ENCODE peak calls at places on chromosome 18, in five cellular contexts. P is transverse colon, L is Peyer's patch, B is upper lobe of left lung, X is K562. S is an unnamed sample.

GRCh38 chr18:35042389-35043066 is 1.3 kb downstream of the MAPRE2 start:
- DNase-seq in L (no peak), P (no peak), X (no peak), B (no peak), S (no peak)

GRCh38 chr18:35158728-35159443 is 81.9 kb upstream of the ZNF397 start:
- DNase-seq in P (no peak), X (no peak), L (peak; percentile 60), B (no peak), S (no peak)

GRCh38 chr18:48158721-48159120 is 228.3 kb upstream of the SMAD2 start:
- DNase-seq in B (no peak), L (no peak), P (no peak), X (no peak), S (no peak)

GRCh38 chr18:46294325-46294724 is 190.1 kb downstream of the HAUS1 start:
- DNase-seq in X (no peak), P (no peak), L (no peak), B (no peak), S (no peak)

GRCh38 chr18:36402765-36403396 is 105.4 kb downstream of the FHOD3 start:
- DNase-seq in P (peak; percentile 21), L (no peak), B (no peak), X (peak; percentile 19), S (no peak)

GRCh38 chr18:22167471-22168151 is 1.8 kb upstream of the GATA6 start:
- DNase-seq in L (no peak), X (no peak), P (peak; percentile 60), B (peak; percentile 77), S (peak; percentile 9)

GRCh38 chr18:3332376-3332775 is 70.4 kb downstream of the MYL12B start:
- DNase-seq in P (no peak), X (no peak), L (no peak), B (no peak), S (no peak)

GRCh38 chr18:9852266-9853081 is 33.3 kb upstream of the TXNDC2 start:
- DNase-seq in P (no peak), B (no peak), X (no peak), L (no peak), S (no peak)

GRCh38 chr18:74331404-74331803 is 15.8 kb downstream of the C18orf63 start:
- DNase-seq in P (no peak), L (no peak), B (no peak), X (peak; percentile 32), S (no peak)

GRCh38 chr18:44579745-44580144 is 100.9 kb upstream of the SETBP1 start:
- DNase-seq in L (no peak), X (no peak), P (no peak), B (no peak), S (no peak)

GRCh38 chr18:35888329-35888728 is 84.2 kb upstream of the RMP24 start:
- DNase-seq in L (no peak), X (no peak), P (no peak), B (no peak), S (no peak)

GRCh38 chr18:66931010-66931409 is 327.1 kb upstream of the CDH19 start:
- DNase-seq in P (no peak), B (no peak), L (no peak), X (no peak), S (no peak)

GRCh38 chr18:59898609-59899297 is 1.0 kb upstream of the PMAIP1 start:
- DNase-seq in B (no peak), X (no peak), L (no peak), P (no peak), S (no peak)

GRCh38 chr18:13473751-13474150 is 252.6 kb downstream of the FAM210A start:
- DNase-seq in P (no peak), L (no peak), B (no peak), X (no peak), S (no peak)

GRCh38 chr18:43525149-43525548 is 247.9 kb upstream of the SYT4 start:
- DNase-seq in X (no peak), P (no peak), L (no peak), B (no peak), S (peak; percentile 7)

GRCh38 chr18:57004366-57005121 is 142.3 kb upstream of the BOD1L2 start:
- DNase-seq in L (no peak), P (no peak), X (no peak), B (no peak), S (no peak)

GRCh38 chr18:57433492-57434176 is 1.5 kb upstream of the ONECUT2 start:
- DNase-seq in P (no peak), X (peak; percentile 15), B (no peak), L (no peak), S (no peak)

GRCh38 chr18:10454800-10455550 is 540 bp downstream of the APCDD1 start:
- DNase-seq in L (no peak), X (no peak), P (no peak), B (peak; percentile 89), S (peak; percentile 65)

GRCh38 chr18:63314991-63315662 is 4.4 kb downstream of the BCL2 start:
- DNase-seq in L (no peak), P (no peak), B (no peak), X (no peak), S (no peak)

GRCh38 chr18:37539236-37539635 is 26.4 kb downstream of the CELF4 start:
- DNase-seq in P (no peak), B (no peak), L (no peak), X (no peak), S (no peak)

GRCh38 chr18:64203295-64203694 is 54.4 kb upstream of the LINC00305 start:
- DNase-seq in B (no peak), P (no peak), X (no peak), L (no peak), S (no peak)

GRCh38 chr18:45926691-45927090 is 40.4 kb downstream of the EPG5 start:
- DNase-seq in X (no peak), L (no peak), P (no peak), B (no peak), S (no peak)

GRCh38 chr18:47682876-47683275 is 247.6 kb downstream of the SMAD2 start:
- DNase-seq in B (no peak), L (no peak), P (no peak), X (no peak), S (no peak)

GRCh38 chr18:50982802-50983179 is 15.0 kb downstream of the ELAC1 start:
- DNase-seq in X (no peak), P (no peak), B (no peak), L (no peak), S (no peak)
- TF ChIP-seq CTCF in X (no peak), P (no peak), B (no peak), L (no peak), S (no peak)

GRCh38 chr18:61752973-61753372 is 139.8 kb downstream of the RNF152 start:
- DNase-seq in B (no peak), X (no peak), L (no peak), P (no peak), S (no peak)
- TF ChIP-seq POLR2A in B (no peak), X (no peak), L (no peak), P (no peak), S (no peak)

DNA sequence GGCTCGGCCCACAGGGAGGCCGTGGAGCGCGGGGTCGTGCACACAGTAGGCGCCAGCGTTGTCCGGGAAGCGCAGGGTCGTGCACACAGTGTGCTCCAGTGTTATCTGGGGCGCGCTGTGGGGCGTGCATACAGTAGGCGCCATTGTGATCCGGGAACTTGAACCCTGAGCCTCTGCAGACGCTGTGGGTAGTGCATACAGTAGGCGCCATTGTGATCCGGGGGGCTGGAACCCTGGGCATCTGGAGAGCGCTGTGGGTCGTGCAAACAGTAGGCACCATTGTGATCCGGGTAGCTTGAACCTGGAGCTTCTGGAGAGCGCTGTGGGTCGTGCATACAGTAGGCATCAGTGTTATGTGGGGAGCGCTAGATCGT is 796 bp downstream of the ZNF236 start:
- DNase-seq in P (peak; percentile 20), X (no peak), B (no peak), L (no peak), S (no peak)
- H3K4me1 ChIP-seq in P (peaks cover 4% of the 10 kb centered on the region), X (peaks cover 22% of the 10 kb centered on the region), B (peaks cover 36% of the 10 kb centered on the region), L (peaks cover 22% of the 10 kb centered on the region), S (peaks cover 11% of the 10 kb centered on the region)

DNA sequence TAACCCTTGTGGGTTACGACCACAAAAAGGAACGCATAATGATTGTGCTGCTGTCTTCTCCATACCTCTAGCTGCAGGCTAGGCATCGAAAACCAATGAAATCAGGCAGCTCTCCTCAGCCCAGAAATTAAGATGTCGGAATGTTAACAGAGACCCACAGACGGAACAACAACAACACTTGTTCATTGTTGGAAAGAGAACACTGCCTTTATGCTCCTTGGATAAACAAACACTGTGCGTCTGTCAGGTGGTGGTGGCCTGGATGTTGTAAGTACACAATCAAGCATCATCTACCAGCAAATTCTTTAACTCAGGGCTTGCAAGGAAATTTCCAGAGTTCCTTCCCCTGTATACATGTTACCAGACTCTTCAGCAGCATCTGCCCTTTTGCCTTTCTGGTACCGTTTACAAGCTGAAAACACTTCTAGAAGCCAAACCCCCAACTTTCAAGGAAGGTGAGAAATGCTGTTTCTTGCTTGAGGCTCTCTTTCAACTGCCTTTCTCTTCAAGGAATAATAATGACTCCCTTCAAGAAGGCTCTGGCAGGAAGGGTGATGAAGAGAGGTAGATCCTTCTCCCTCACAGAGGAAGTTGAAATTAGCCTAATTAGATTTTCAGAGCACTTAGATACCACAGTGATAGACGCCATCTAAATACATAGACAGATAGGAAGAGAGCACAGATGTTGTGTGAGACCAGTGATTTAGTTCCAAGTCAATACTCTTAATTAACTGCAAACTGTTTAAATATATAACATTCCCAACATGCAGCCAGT is 332.7 kb downstream of the ZNF521 start:
- DNase-seq in X (no peak), P (no peak), L (no peak), B (no peak), S (no peak)
- TF ChIP-seq CTCF in X (no peak), P (no peak), L (no peak), B (no peak), S (no peak)

GRCh38 chr18:12038082-12038660 is 55.5 kb upstream of the ANKRD62 start:
- DNase-seq in X (no peak), B (peak; percentile 85), P (peak; percentile 26), L (no peak), S (no peak)

GRCh38 chr18:12041561-12041960 is 52.1 kb upstream of the ANKRD62 start:
- DNase-seq in P (no peak), B (no peak), L (no peak), X (no peak), S (no peak)

GRCh38 chr18:12036201-12036751 is 55.0 kb downstream of the IMPA2 start:
- DNase-seq in B (no peak), X (no peak), P (no peak), L (no peak), S (no peak)

GRCh38 chr18:12035481-12035880 is 54.2 kb downstream of the IMPA2 start:
- DNase-seq in P (no peak), B (no peak), L (no peak), X (no peak), S (no peak)

DNA sequence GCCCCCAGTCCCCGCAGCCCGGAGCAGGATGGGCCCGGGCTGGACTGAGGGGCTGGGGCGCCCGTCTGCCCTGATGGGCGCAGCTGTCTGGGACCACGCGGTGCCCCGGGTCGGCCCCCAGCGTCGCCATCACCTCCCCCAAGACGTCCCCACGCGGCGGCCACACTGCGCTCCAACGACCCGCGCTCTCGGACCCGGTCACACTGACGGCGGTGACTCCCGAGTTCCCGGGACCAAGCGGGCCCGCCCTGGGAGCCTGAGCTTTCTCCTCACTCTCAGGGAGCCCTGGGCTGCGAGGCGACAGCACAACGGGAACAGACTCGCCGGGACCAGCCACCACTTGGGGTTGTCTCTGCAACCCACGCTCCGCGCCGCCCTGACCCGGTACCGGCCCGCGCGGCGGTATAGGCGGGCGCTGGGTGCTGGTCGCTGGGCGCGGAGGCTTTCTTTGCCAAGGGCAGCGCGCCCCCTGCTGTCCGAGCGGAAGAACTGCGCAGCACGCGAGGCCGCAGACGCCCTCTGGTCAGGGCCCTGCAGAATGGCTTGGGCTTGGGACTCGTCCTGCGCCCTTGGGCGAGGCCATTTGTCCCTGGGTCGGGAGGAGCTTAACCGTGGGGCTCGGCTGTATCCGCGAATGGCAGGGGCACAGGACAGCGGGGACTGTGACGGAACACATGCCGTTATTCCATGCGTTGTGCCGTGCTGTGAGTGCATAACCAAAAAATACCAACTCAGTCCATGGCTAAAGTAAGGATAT is 54.8 kb upstream of the ANKRD62 start:
- DNase-seq in B (peak; percentile 94), L (peak; percentile 74), X (peak; percentile 80), P (peak; percentile 89), S (peak; percentile 83)
- TF ChIP-seq POLR2A in B (no peak), L (no peak), X (no peak), P (no peak), S (no peak)

S was measured in thyroid gland.